ENCODE peak calls at places on chromosomes 11 and 22, in seven cellular contexts. One of them, this sample, is unnamed.

GRCh38 chr11:44604171-44604581 is 38.7 kb downstream of the CD82 start:
- DNase-seq in pancreas: no peak
- DNase-seq in suprapubic skin: no peak
- DNase-seq in GM20000: no peak
- DNase-seq in dorsolateral prefrontal cortex: no peak
- DNase-seq in heart right ventricle: no peak
- DNase-seq in fibroblast of villous mesenchyme: no peak
- DNase-seq in this sample: no peak

GRCh38 chr11:57348636-57349323 is 10.6 kb downstream of the P2RX3 start:
- DNase-seq in suprapubic skin: no peak
- DNase-seq in pancreas: no peak
- DNase-seq in dorsolateral prefrontal cortex: no peak
- DNase-seq in heart right ventricle: no peak
- DNase-seq in fibroblast of villous mesenchyme: no peak
- DNase-seq in GM20000: no peak
- DNase-seq in this sample: no peak

GRCh38 chr11:13480198-13480597 is 15.6 kb downstream of the PTH start:
- DNase-seq in GM20000: no peak
- DNase-seq in pancreas: no peak
- DNase-seq in dorsolateral prefrontal cortex: no peak
- DNase-seq in fibroblast of villous mesenchyme: no peak
- DNase-seq in heart right ventricle: no peak
- DNase-seq in suprapubic skin: no peak
- DNase-seq in this sample: no peak

GRCh38 chr11:73012121-73012863 is 129.8 kb downstream of the FCHSD2 start:
- DNase-seq in fibroblast of villous mesenchyme: no peak
- DNase-seq in dorsolateral prefrontal cortex: no peak
- DNase-seq in GM20000: no peak
- DNase-seq in heart right ventricle: no peak
- DNase-seq in suprapubic skin: no peak
- DNase-seq in pancreas: no peak
- DNase-seq in this sample: no peak

GRCh38 chr11:1448166-1448825 is 38.3 kb downstream of the MOB2 start:
- DNase-seq in dorsolateral prefrontal cortex: peak
- DNase-seq in heart right ventricle: no peak
- DNase-seq in pancreas: no peak
- DNase-seq in fibroblast of villous mesenchyme: no peak
- DNase-seq in GM20000: no peak
- DNase-seq in suprapubic skin: no peak
- DNase-seq in this sample: no peak

GRCh38 chr11:118924591-118925585 is 838 bp downstream of the BCL9L start:
- DNase-seq in suprapubic skin: peak
- DNase-seq in pancreas: peak
- DNase-seq in dorsolateral prefrontal cortex: peak
- DNase-seq in fibroblast of villous mesenchyme: no peak
- DNase-seq in GM20000: peak
- DNase-seq in heart right ventricle: peak
- DNase-seq in this sample: peak

GRCh38 chr11:85596886-85597285 is 30.3 kb downstream of the DLG2 start:
- DNase-seq in suprapubic skin: no peak
- DNase-seq in pancreas: no peak
- DNase-seq in GM20000: no peak
- DNase-seq in dorsolateral prefrontal cortex: no peak
- DNase-seq in fibroblast of villous mesenchyme: no peak
- DNase-seq in heart right ventricle: no peak
- DNase-seq in this sample: no peak

GRCh38 chr11:101202614-101203013 is 73.0 kb upstream of the PGR start:
- DNase-seq in GM20000: no peak
- DNase-seq in dorsolateral prefrontal cortex: no peak
- DNase-seq in heart right ventricle: no peak
- DNase-seq in fibroblast of villous mesenchyme: no peak
- DNase-seq in suprapubic skin: no peak
- DNase-seq in pancreas: no peak
- DNase-seq in this sample: no peak

GRCh38 chr11:35160902-35161585 is 22.1 kb downstream of the CD44 start:
- DNase-seq in fibroblast of villous mesenchyme: no peak
- DNase-seq in GM20000: no peak
- DNase-seq in suprapubic skin: no peak
- DNase-seq in pancreas: no peak
- DNase-seq in heart right ventricle: no peak
- DNase-seq in dorsolateral prefrontal cortex: no peak
- DNase-seq in this sample: no peak

GRCh38 chr11:126113515-126113957 is 50.9 kb upstream of the CDON start:
- DNase-seq in fibroblast of villous mesenchyme: peak
- DNase-seq in dorsolateral prefrontal cortex: no peak
- DNase-seq in heart right ventricle: peak
- DNase-seq in GM20000: no peak
- DNase-seq in pancreas: peak
- DNase-seq in suprapubic skin: peak
- DNase-seq in this sample: no peak

GRCh38 chr22:23146842-23147205 is 1.5 kb downstream of the RAB36 start:
- DNase-seq in pancreas: no peak
- DNase-seq in dorsolateral prefrontal cortex: no peak
- DNase-seq in heart right ventricle: no peak
- DNase-seq in fibroblast of villous mesenchyme: no peak
- DNase-seq in GM20000: no peak
- DNase-seq in suprapubic skin: no peak
- DNase-seq in this sample: no peak

GRCh38 chr22:48745842-48746788 is 1081.6 kb downstream of the BRD1 start:
- DNase-seq in heart right ventricle: no peak
- DNase-seq in suprapubic skin: no peak
- DNase-seq in pancreas: no peak
- DNase-seq in fibroblast of villous mesenchyme: no peak
- DNase-seq in GM20000: no peak
- DNase-seq in dorsolateral prefrontal cortex: no peak
- DNase-seq in this sample: no peak

GRCh38 chr11:5489571-5490357 is 1.3 kb downstream of the OR52D1 start:
- DNase-seq in dorsolateral prefrontal cortex: no peak
- DNase-seq in fibroblast of villous mesenchyme: no peak
- DNase-seq in GM20000: no peak
- DNase-seq in suprapubic skin: no peak
- DNase-seq in heart right ventricle: no peak
- DNase-seq in pancreas: no peak
- DNase-seq in this sample: no peak

GRCh38 chr11:57566035-57566504 is 1.4 kb downstream of the UBE2L6 start:
- DNase-seq in suprapubic skin: no peak
- DNase-seq in pancreas: no peak
- DNase-seq in fibroblast of villous mesenchyme: peak
- DNase-seq in GM20000: peak
- DNase-seq in heart right ventricle: peak
- DNase-seq in dorsolateral prefrontal cortex: no peak
- DNase-seq in this sample: peak

GRCh38 chr11:833114-833791 is 501 bp downstream of the CD151 start:
- DNase-seq in GM20000: peak
- DNase-seq in fibroblast of villous mesenchyme: no peak
- DNase-seq in dorsolateral prefrontal cortex: no peak
- DNase-seq in suprapubic skin: no peak
- DNase-seq in heart right ventricle: no peak
- DNase-seq in pancreas: peak
- DNase-seq in this sample: peak

GRCh38 chr22:36379593-36380361 is 8.0 kb downstream of the MYH9 start:
- DNase-seq in suprapubic skin: no peak
- DNase-seq in GM20000: no peak
- DNase-seq in dorsolateral prefrontal cortex: no peak
- DNase-seq in heart right ventricle: no peak
- DNase-seq in pancreas: no peak
- DNase-seq in fibroblast of villous mesenchyme: no peak
- DNase-seq in this sample: no peak

GRCh38 chr11:117820071-117820470 is 4.5 kb downstream of the FXYD2 start:
- DNase-seq in fibroblast of villous mesenchyme: no peak
- DNase-seq in pancreas: no peak
- DNase-seq in dorsolateral prefrontal cortex: no peak
- DNase-seq in heart right ventricle: no peak
- DNase-seq in suprapubic skin: no peak
- DNase-seq in GM20000: no peak
- DNase-seq in this sample: no peak

GRCh38 chr22:39214006-39214382 is 30.8 kb downstream of the PDGFB start:
- DNase-seq in heart right ventricle: no peak
- DNase-seq in suprapubic skin: peak
- DNase-seq in pancreas: no peak
- DNase-seq in dorsolateral prefrontal cortex: no peak
- DNase-seq in GM20000: no peak
- DNase-seq in fibroblast of villous mesenchyme: no peak
- DNase-seq in this sample: peak

GRCh38 chr22:36790648-36791047 is 14.7 kb upstream of the IFT27 start:
- DNase-seq in suprapubic skin: no peak
- DNase-seq in heart right ventricle: no peak
- DNase-seq in pancreas: no peak
- DNase-seq in dorsolateral prefrontal cortex: no peak
- DNase-seq in GM20000: peak
- DNase-seq in fibroblast of villous mesenchyme: no peak
- DNase-seq in this sample: peak

GRCh38 chr11:55707029-55707428 is 45.0 kb downstream of the OR4C6 start:
- DNase-seq in GM20000: peak
- DNase-seq in fibroblast of villous mesenchyme: peak
- DNase-seq in heart right ventricle: no peak
- DNase-seq in pancreas: no peak
- DNase-seq in suprapubic skin: no peak
- DNase-seq in dorsolateral prefrontal cortex: no peak
- DNase-seq in this sample: peak

GRCh38 chr22:33743756-33744155 is 176.5 kb downstream of the LARGE1 start:
- DNase-seq in heart right ventricle: no peak
- DNase-seq in suprapubic skin: no peak
- DNase-seq in pancreas: no peak
- DNase-seq in dorsolateral prefrontal cortex: no peak
- DNase-seq in GM20000: peak
- DNase-seq in fibroblast of villous mesenchyme: no peak
- DNase-seq in this sample: peak

GRCh38 chr22:30866811-30867271 is 101.7 kb downstream of the MORC2 start:
- DNase-seq in heart right ventricle: no peak
- DNase-seq in fibroblast of villous mesenchyme: no peak
- DNase-seq in dorsolateral prefrontal cortex: peak
- DNase-seq in pancreas: no peak
- DNase-seq in GM20000: no peak
- DNase-seq in suprapubic skin: peak
- DNase-seq in this sample: peak

GRCh38 chr22:47625013-47625385 is 862.5 kb downstream of the TBC1D22A start:
- DNase-seq in heart right ventricle: no peak
- DNase-seq in GM20000: no peak
- DNase-seq in fibroblast of villous mesenchyme: no peak
- DNase-seq in dorsolateral prefrontal cortex: no peak
- DNase-seq in pancreas: no peak
- DNase-seq in suprapubic skin: no peak
- DNase-seq in this sample: no peak

GRCh38 chr11:44600739-44601416 is 35.4 kb downstream of the CD82 start:
- DNase-seq in heart right ventricle: peak
- DNase-seq in GM20000: peak
- DNase-seq in suprapubic skin: no peak
- DNase-seq in pancreas: no peak
- DNase-seq in dorsolateral prefrontal cortex: no peak
- DNase-seq in fibroblast of villous mesenchyme: no peak
- DNase-seq in this sample: peak

GRCh38 chr11:17605736-17606135 is 58.7 kb downstream of the OTOG start:
- DNase-seq in dorsolateral prefrontal cortex: no peak
- DNase-seq in fibroblast of villous mesenchyme: no peak
- DNase-seq in pancreas: no peak
- DNase-seq in heart right ventricle: no peak
- DNase-seq in suprapubic skin: no peak
- DNase-seq in GM20000: no peak
- DNase-seq in this sample: no peak

DNA sequence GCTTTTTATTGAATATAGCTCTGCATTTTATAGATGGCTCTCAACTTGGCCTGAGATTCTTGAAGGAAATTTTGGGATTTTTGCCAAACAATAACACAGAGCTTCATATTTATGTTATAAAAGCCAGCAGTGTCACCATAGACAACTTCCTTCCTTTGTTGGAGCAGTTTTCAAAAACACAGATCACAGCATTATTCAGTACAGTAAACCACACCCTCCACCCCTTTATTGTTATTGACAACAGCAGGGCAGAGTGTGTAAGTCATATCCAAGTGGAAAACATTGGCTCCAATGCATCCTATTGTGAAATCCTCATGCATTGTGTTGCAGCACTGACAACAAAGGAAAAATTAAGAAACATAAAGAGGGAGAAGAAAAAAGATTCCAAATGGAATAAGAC is 62.6 kb upstream of the PRSS23 start:
- DNase-seq in dorsolateral prefrontal cortex: no peak
- DNase-seq in fibroblast of villous mesenchyme: peak
- DNase-seq in suprapubic skin: no peak
- DNase-seq in pancreas: no peak
- DNase-seq in heart right ventricle: no peak
- DNase-seq in GM20000: no peak
- DNase-seq in this sample: no peak
- TF ChIP-seq CTCF in dorsolateral prefrontal cortex: no peak
- TF ChIP-seq CTCF in fibroblast of villous mesenchyme: no peak
- TF ChIP-seq CTCF in suprapubic skin: no peak
- TF ChIP-seq CTCF in pancreas: no peak
- TF ChIP-seq CTCF in heart right ventricle: no peak
- TF ChIP-seq CTCF in GM20000: no peak
- TF ChIP-seq CTCF in this sample: no peak

GRCh38 chr11:130449996-130450419 is 1.6 kb downstream of the ADAMTS15 start:
- DNase-seq in fibroblast of villous mesenchyme: peak
- DNase-seq in heart right ventricle: peak
- DNase-seq in dorsolateral prefrontal cortex: peak
- DNase-seq in pancreas: peak
- DNase-seq in GM20000: no peak
- DNase-seq in suprapubic skin: peak
- DNase-seq in this sample: no peak
- TF ChIP-seq CTCF in fibroblast of villous mesenchyme: peak
- TF ChIP-seq CTCF in heart right ventricle: peak
- TF ChIP-seq CTCF in dorsolateral prefrontal cortex: peak
- TF ChIP-seq CTCF in pancreas: peak
- TF ChIP-seq CTCF in GM20000: no peak
- TF ChIP-seq CTCF in suprapubic skin: peak
- TF ChIP-seq CTCF in this sample: no peak

DNA sequence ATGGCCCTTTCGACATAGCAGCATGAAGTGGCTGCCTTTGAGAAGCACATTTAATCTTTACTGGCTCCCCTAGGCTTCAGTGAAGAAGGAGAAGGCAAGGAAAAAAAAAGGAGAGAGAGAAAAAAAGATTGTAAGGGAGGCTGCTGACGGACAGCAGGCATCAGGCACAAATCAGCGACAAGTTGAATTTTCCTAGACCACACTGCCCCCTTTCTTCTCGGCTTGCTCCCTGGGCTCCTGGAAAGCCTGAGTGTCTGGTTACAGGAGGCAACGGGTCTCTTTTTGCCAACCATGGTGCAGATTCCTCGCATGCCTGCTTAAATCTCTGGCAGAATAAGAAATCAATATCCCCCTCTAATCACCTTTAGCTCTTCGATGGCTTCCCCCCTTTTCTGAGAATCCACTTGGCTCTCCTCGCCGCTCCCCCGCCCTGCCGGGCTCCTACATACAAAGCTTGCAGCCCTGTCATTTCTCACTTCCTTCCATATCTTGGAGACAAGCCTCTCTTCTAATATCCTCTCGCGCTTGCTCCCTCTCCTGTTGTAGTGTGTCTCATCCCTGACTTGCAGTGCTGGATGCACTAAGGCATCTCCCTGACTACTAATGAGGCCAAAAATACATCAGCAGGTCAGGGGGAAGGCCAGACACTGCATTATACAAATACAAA is 14.3 kb downstream of the BLID start:
- DNase-seq in suprapubic skin: no peak
- DNase-seq in dorsolateral prefrontal cortex: peak
- DNase-seq in heart right ventricle: peak
- DNase-seq in pancreas: peak
- DNase-seq in GM20000: no peak
- DNase-seq in fibroblast of villous mesenchyme: peak
- DNase-seq in this sample: no peak
- TF ChIP-seq CTCF in suprapubic skin: peak
- TF ChIP-seq CTCF in dorsolateral prefrontal cortex: peak
- TF ChIP-seq CTCF in heart right ventricle: peak
- TF ChIP-seq CTCF in pancreas: peak
- TF ChIP-seq CTCF in GM20000: no peak
- TF ChIP-seq CTCF in fibroblast of villous mesenchyme: peak
- TF ChIP-seq CTCF in this sample: no peak

GRCh38 chr11:64604458-64605247 is 13.6 kb downstream of the SLC22A12 start:
- DNase-seq in suprapubic skin: no peak
- DNase-seq in GM20000: no peak
- DNase-seq in pancreas: no peak
- DNase-seq in dorsolateral prefrontal cortex: no peak
- DNase-seq in heart right ventricle: no peak
- DNase-seq in fibroblast of villous mesenchyme: no peak
- DNase-seq in this sample: no peak
- TF ChIP-seq CTCF in suprapubic skin: no peak
- TF ChIP-seq CTCF in GM20000: no peak
- TF ChIP-seq CTCF in pancreas: no peak
- TF ChIP-seq CTCF in dorsolateral prefrontal cortex: no peak
- TF ChIP-seq CTCF in heart right ventricle: no peak
- TF ChIP-seq CTCF in fibroblast of villous mesenchyme: no peak
- TF ChIP-seq CTCF in this sample: no peak

This sample was measured in GM13976.